ENCODE peak calls at places on chromosome 5, in ten cellular contexts. E is cardiac muscle cell, W is HCT116, J is HepG2, Y is adrenal gland, D is aorta, L is GM23248, H is left ventricle myocardium inferior, N is Peyer's patch, G is SJSA1. C is an unnamed sample. For H3K4me1 and H3K36me3, the result is how much of the 10 kb centered on the place peaks cover.

GRCh38 chr5:133147411-133147810 is 95.6 kb downstream of the HSPA4 start:
- DNase-seq in Y (peak), J (no peak), H (no peak), N (no peak), L (no peak), W (no peak), D (peak), E (peak), G (no peak), C (no peak)

GRCh38 chr5:60576425-60576824 is 123.5 kb downstream of the DEPDC1B start:
- DNase-seq in N (no peak), L (no peak), J (no peak), E (no peak), H (no peak), W (no peak), G (no peak), Y (no peak), D (no peak), C (no peak)

GRCh38 chr5:78649816-78650561 is 1.4 kb upstream of the LHFPL2 start:
- DNase-seq in D (no peak), H (no peak), Y (no peak), J (peak), L (peak), N (no peak), G (no peak), W (no peak), E (peak), C (no peak)

GRCh38 chr5:96597441-96598020 is 64.6 kb upstream of the CAST start:
- DNase-seq in H (no peak), D (no peak), W (no peak), E (peak), G (no peak), Y (no peak), L (peak), J (no peak), N (no peak), C (no peak)

GRCh38 chr5:139708877-139709586 is 60.9 kb downstream of the CXXC5 start:
- DNase-seq in W (no peak), D (peak), G (peak), H (peak), J (peak), Y (peak), L (peak), N (no peak), E (peak), C (no peak)

GRCh38 chr5:178234121-178234752 is 1.6 kb upstream of the PHYKPL start:
- DNase-seq in D (no peak), N (no peak), J (no peak), E (no peak), W (no peak), G (no peak), Y (no peak), H (peak), L (no peak), C (no peak)

GRCh38 chr5:135010502-135011354 is 23.3 kb downstream of the PITX1 start:
- DNase-seq in D (no peak), H (no peak), Y (no peak), G (peak), N (no peak), E (no peak), L (no peak), J (peak), W (no peak), C (no peak)

GRCh38 chr5:166562246-166562645 is 1729.2 kb upstream of the WWC1 start:
- DNase-seq in H (no peak), Y (no peak), E (peak), D (no peak), J (no peak), N (no peak), G (no peak), L (no peak), W (no peak), C (no peak)

GRCh38 chr5:107875834-107876233 is 205.1 kb upstream of the EFNA5 start:
- DNase-seq in D (no peak), W (peak), G (peak), N (no peak), Y (no peak), J (no peak), H (no peak), L (peak), E (peak), C (no peak)

GRCh38 chr5:174235226-174235992 is 189.9 kb downstream of the NSG2 start:
- DNase-seq in L (no peak), Y (no peak), E (no peak), D (no peak), N (no peak), H (no peak), W (no peak), J (no peak), G (no peak), C (no peak)

GRCh38 chr5:30832519-30832918 is 361.0 kb upstream of the CDH6 start:
- DNase-seq in D (no peak), Y (no peak), L (no peak), H (no peak), E (no peak), N (no peak), W (no peak), J (no peak), G (no peak), C (no peak)

GRCh38 chr5:16826379-16827125 is 109.5 kb downstream of the MYO10 start:
- DNase-seq in N (no peak), G (no peak), D (no peak), J (no peak), E (no peak), Y (no peak), L (peak), H (no peak), W (no peak), C (no peak)

GRCh38 chr5:33702867-33703266 is 188.9 kb downstream of the ADAMTS12 start:
- DNase-seq in J (no peak), D (no peak), L (no peak), Y (no peak), N (no peak), W (no peak), H (no peak), E (no peak), G (no peak), C (no peak)

GRCh38 chr5:142175039-142175438 is 66.5 kb downstream of the NDFIP1 start:
- DNase-seq in D (peak), L (no peak), E (no peak), H (no peak), Y (peak), N (no peak), G (no peak), J (no peak), W (no peak), C (no peak)

GRCh38 chr5:147869112-147869511 is 9.4 kb upstream of the SCGB3A2 start:
- DNase-seq in E (no peak), Y (no peak), L (no peak), G (no peak), H (no peak), W (no peak), D (no peak), N (no peak), J (no peak), C (no peak)

GRCh38 chr5:123505633-123506032 is 6.3 kb upstream of the CSNK1G3 start:
- DNase-seq in Y (no peak), G (no peak), N (no peak), L (no peak), D (no peak), J (no peak), H (no peak), E (no peak), W (no peak), C (peak)

GRCh38 chr5:65769539-65769938 is 47.5 kb downstream of the NLN start:
- DNase-seq in D (no peak), G (peak), Y (no peak), J (no peak), W (peak), E (peak), N (no peak), L (peak), H (no peak), C (no peak)

GRCh38 chr5:177419045-177419444 is 7.4 kb upstream of the GRK6 start:
- DNase-seq in J (no peak), D (no peak), N (no peak), E (peak), G (no peak), L (peak), Y (no peak), H (no peak), W (no peak), C (no peak)

GRCh38 chr5:159576902-159577301 is 246.6 kb upstream of the IL12B start:
- DNase-seq in G (no peak), L (no peak), Y (no peak), H (no peak), E (no peak), N (no peak), W (no peak), J (no peak), D (no peak), C (no peak)

GRCh38 chr5:167684251-167684650 is 607.2 kb upstream of the WWC1 start:
- DNase-seq in W (no peak), N (no peak), L (peak), Y (no peak), D (no peak), E (peak), G (no peak), H (no peak), J (no peak), C (no peak)

GRCh38 chr5:64766105-64766504 is 2.4 kb downstream of the SREK1IP1 start:
- DNase-seq in W (no peak), Y (no peak), H (no peak), E (no peak), N (no peak), J (peak), G (no peak), D (no peak), L (peak), C (no peak)

GRCh38 chr5:138032028-138032571 is 779 bp downstream of the FAM13B start:
- DNase-seq in L (peak), E (peak), H (peak), Y (peak), W (no peak), J (no peak), N (no peak), G (no peak), D (peak), C (peak)

GRCh38 chr5:24381861-24382460 is 262.8 kb downstream of the CDH10 start:
- DNase-seq in Y (no peak), J (no peak), L (no peak), N (no peak), D (no peak), H (no peak), G (no peak), E (no peak), W (no peak), C (no peak)

GRCh38 chr5:176553260-176554085 is 4.3 kb downstream of the CDHR2 start:
- DNase-seq in Y (no peak), J (no peak), W (peak), G (no peak), H (no peak), D (no peak), L (no peak), E (no peak), N (peak), C (peak)

GRCh38 chr5:163434410-163434866 is 3.0 kb upstream of the CCNG1 start:
- DNase-seq in N (no peak), W (no peak), J (no peak), H (no peak), Y (peak), G (no peak), D (no peak), L (no peak), E (peak), C (peak)

GRCh38 chr5:100901851-100902341 is 1.2 kb downstream of the ST8SIA4 start:
- DNase-seq in Y (peak), W (no peak), N (no peak), D (peak), L (peak), H (no peak), G (no peak), E (peak), J (no peak), C (peak)

GRCh38 chr5:72817076-72817476 is 615 bp downstream of the TNPO1 start:
- DNase-seq in E (peak), W (peak), Y (peak), H (peak), J (peak), N (peak), G (peak), L (peak), D (peak), C (peak)

GRCh38 chr5:129379406-129379805 is 80.7 kb upstream of the ADAMTS19 start:
- DNase-seq in E (peak), L (no peak), J (no peak), H (no peak), D (no peak), G (no peak), Y (no peak), W (no peak), N (no peak), C (peak)

GRCh38 chr5:125142439-125142838 is 396.0 kb upstream of the ZNF608 start:
- DNase-seq in G (no peak), D (no peak), N (no peak), H (no peak), L (peak), Y (no peak), W (no peak), J (no peak), E (no peak), C (no peak)

GRCh38 chr5:111070272-111071134 is 1.0 kb upstream of the TSLP start:
- DNase-seq in H (peak), E (peak), W (no peak), L (peak), J (no peak), D (peak), Y (no peak), N (peak), G (no peak), C (no peak)

GRCh38 chr5:133868946-133869674 is 99.3 kb downstream of the C5orf15 start:
- DNase-seq in D (peak), E (peak), W (peak), N (peak), H (peak), Y (peak), J (peak), G (peak), L (peak), C (peak)

GRCh38 chr5:143636951-143637528 is 174.9 kb upstream of the HMHB1 start:
- DNase-seq in L (peak), H (no peak), W (no peak), D (no peak), G (no peak), J (peak), Y (no peak), N (no peak), E (peak), C (peak)

GRCh38 chr5:125848746-125849145 is 574.5 kb upstream of the GRAMD2B start:
- DNase-seq in N (no peak), J (no peak), G (no peak), E (peak), W (no peak), D (no peak), Y (no peak), H (no peak), L (no peak), C (no peak)

GRCh38 chr5:149583394-149583793 is 2.1 kb downstream of the ARHGEF37 start:
- DNase-seq in L (peak), J (no peak), Y (no peak), G (no peak), E (peak), W (no peak), D (no peak), N (no peak), H (no peak), C (no peak)

GRCh38 chr5:167633931-167634341 is 657.5 kb upstream of the WWC1 start:
- DNase-seq in J (no peak), D (no peak), Y (no peak), N (no peak), G (no peak), L (peak), H (no peak), W (no peak), E (peak), C (no peak)

GRCh38 chr5:151740958-151741373 is 17.5 kb downstream of the ATOX1 start:
- DNase-seq in N (no peak), D (no peak), H (no peak), J (no peak), E (peak), W (no peak), L (peak), G (no peak), Y (no peak), C (no peak)

GRCh38 chr5:132662004-132662401 is 4.0 kb downstream of the IL13 start:
- DNase-seq in D (no peak), J (no peak), G (no peak), E (no peak), Y (no peak), L (no peak), H (no peak), N (no peak), W (no peak), C (no peak)

DNA sequence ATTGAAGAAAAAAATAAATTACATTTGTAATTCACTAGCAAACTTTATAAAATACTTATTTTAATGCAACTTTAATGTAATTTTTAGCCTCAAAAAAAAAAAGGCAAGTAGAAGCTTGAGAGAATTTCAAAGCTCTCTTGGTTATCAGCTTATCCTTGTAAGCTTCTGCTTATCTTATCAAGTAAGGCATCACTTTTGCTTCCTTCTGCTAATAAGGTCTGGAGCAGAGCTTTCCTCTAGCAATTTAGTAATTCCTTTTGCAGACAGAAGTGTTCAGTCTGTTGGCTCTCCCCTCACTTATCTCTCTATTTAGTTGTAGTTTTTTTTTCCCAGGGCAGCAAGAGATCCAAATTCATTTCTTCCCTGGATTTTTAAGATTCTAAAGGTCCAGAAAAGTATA is 525.0 kb downstream of the ISL1 start:
- DNase-seq in N (no peak), Y (no peak), D (no peak), L (no peak), G (no peak), H (no peak), W (no peak), J (no peak), E (no peak), C (no peak)
- H3K4me1 ChIP-seq in N (under half), Y (under half), D (under half), L (under half), G (under half), H (under half), W (under half), J (under half), E (under half), C (under half)

DNA sequence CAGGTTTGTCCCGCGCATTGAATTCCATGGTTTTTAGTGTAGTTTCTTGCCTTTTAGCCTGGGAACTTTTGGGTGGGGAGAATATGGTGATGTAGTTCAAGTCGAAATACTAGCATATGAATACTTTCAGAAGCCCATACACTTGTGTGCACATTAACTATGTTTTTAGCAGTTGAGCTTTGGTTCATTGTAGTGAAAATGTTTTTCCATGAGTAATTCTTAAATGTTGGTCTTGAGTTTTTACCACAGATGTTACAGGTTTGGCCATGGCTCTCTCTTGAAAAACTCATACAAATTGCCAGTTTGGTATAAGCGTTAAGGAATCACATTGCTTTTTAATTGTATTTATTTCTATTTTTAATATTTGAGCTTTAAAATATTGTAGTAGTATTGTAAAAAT is 45.6 kb downstream of the TRIO start:
- DNase-seq in N (no peak), G (no peak), E (no peak), J (no peak), H (no peak), D (no peak), W (no peak), L (no peak), Y (no peak), C (no peak)
- H3K4me3 ChIP-seq in N (no peak), G (no peak), E (no peak), J (no peak), H (no peak), D (no peak), W (no peak), L (no peak), Y (no peak), C (no peak)

DNA sequence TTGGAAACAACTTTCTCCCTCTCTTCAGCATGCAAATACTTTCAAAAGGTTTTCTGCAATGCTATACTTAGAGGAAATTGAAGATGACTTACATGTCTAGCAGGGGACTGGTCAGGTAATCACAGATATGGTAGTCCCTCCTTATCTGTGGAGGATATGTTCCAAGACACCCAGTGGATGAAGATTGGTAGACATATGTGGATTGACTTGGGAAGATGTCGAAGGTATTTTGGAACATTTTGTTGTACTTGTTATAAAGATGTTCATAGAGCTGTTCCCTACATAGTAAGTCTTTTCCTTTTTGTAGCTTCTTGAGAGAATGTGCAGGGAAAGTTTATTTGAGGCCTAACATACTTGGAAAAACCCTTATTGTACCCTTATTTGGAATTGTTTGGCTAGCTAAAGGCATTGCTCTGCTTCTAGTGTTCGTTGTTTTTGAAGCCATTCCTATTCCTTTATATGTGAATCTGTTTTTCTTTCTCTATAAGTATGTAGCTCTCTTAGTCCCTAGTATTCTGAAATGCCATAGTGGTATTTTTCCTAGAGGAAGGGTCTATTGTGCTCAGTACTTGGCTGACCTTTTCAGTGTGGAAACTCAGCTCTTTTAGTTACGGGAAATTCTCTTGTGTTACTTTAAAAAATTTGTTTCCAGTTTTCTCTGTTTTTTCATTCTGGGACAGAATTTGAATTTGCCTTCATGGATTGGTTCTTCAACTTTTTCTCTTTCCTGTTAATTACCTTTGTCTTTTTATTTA is 25.7 kb downstream of the GPR151 start:
- DNase-seq in G (no peak), N (no peak), E (no peak), H (no peak), Y (no peak), L (no peak), D (no peak), J (no peak), W (no peak), C (no peak)
- H3K36me3 ChIP-seq in G (half or more), N (under half), E (under half), H (under half), Y (under half), L (under half), D (under half), J (under half), W (under half), C (under half)

GRCh38 chr5:944992-945685 is 52.5 kb downstream of the TRIP13 start:
- DNase-seq in G (peak), D (no peak), E (no peak), Y (peak), J (no peak), L (no peak), W (no peak), N (no peak), H (no peak), C (peak)
- H3K4me1 ChIP-seq in G (under half), D (under half), E (under half), Y (under half), J (under half), L (under half), W (under half), N (under half), H (under half), C (under half)

GRCh38 chr5:179825655-179826182 is 5.0 kb downstream of the SQSTM1 start:
- DNase-seq in G (no peak), W (no peak), D (no peak), Y (peak), N (peak), H (no peak), E (no peak), L (peak), J (peak), C (peak)
- H3K4me3 ChIP-seq in G (no peak), W (no peak), D (no peak), Y (no peak), N (peak), H (no peak), E (no peak), L (no peak), J (no peak), C (no peak)